ENCODE peak calls at places on chromosome 16, in seven cellular contexts. G is Peyer's patch, F is GM12878, K is left ventricle myocardium inferior, A is cardiac fibroblast, Y is AG10803, N is foreskin fibroblast. X is an unnamed sample.

GRCh38 chr16:2924901-2925820 is 13.4 kb downstream of the FLYWCH1 start:
- DNase-seq in G (no peak), F (no peak), K (no peak), A (no peak), Y (no peak), N (peak; percentile 43), X (no peak)

GRCh38 chr16:64094992-64095579 is 1026.8 kb downstream of the CDH11 start:
- DNase-seq in G (no peak), F (no peak), K (no peak), A (no peak), Y (peak; percentile 83), N (peak; percentile 24), X (no peak)

GRCh38 chr16:3171855-3172593 is 16.0 kb upstream of the OR1F1 start:
- DNase-seq in G (no peak), F (no peak), K (no peak), A (no peak), Y (peak; percentile 46), N (peak; percentile 49), X (no peak)

GRCh38 chr16:50756466-50756865 is 14.6 kb downstream of the CYLD start:
- DNase-seq in G (no peak), F (no peak), K (no peak), A (no peak), Y (no peak), N (no peak), X (no peak)

GRCh38 chr16:8736123-8736680 is 61.2 kb downstream of the TMEM186 start:
- DNase-seq in G (no peak), F (no peak), K (no peak), A (no peak), Y (no peak), N (no peak), X (no peak)

GRCh38 chr16:28596115-28596630 is 677 bp downstream of the SULT1A2 start:
- DNase-seq in G (no peak), F (no peak), K (no peak), A (peak; percentile 10), Y (no peak), N (no peak), X (no peak)

GRCh38 chr16:79994413-79994812 is 393.9 kb upstream of the MAF start:
- DNase-seq in G (no peak), F (no peak), K (no peak), A (no peak), Y (no peak), N (no peak), X (no peak)

GRCh38 chr16:4535627-4536108 is 2.9 kb downstream of the CDIP1 start:
- DNase-seq in G (no peak), F (no peak), K (no peak), A (no peak), Y (no peak), N (no peak), X (no peak)

GRCh38 chr16:77834600-77834963 is 46.2 kb downstream of the VAT1L start:
- DNase-seq in G (no peak), F (no peak), K (no peak), A (peak; percentile 65), Y (peak; percentile 91), N (peak; percentile 8), X (no peak)

GRCh38 chr16:14036869-14037268 is 34.2 kb upstream of the MRTFB start:
- DNase-seq in G (no peak), F (no peak), K (no peak), A (no peak), Y (peak; percentile 54), N (peak; percentile 76), X (no peak)

DNA sequence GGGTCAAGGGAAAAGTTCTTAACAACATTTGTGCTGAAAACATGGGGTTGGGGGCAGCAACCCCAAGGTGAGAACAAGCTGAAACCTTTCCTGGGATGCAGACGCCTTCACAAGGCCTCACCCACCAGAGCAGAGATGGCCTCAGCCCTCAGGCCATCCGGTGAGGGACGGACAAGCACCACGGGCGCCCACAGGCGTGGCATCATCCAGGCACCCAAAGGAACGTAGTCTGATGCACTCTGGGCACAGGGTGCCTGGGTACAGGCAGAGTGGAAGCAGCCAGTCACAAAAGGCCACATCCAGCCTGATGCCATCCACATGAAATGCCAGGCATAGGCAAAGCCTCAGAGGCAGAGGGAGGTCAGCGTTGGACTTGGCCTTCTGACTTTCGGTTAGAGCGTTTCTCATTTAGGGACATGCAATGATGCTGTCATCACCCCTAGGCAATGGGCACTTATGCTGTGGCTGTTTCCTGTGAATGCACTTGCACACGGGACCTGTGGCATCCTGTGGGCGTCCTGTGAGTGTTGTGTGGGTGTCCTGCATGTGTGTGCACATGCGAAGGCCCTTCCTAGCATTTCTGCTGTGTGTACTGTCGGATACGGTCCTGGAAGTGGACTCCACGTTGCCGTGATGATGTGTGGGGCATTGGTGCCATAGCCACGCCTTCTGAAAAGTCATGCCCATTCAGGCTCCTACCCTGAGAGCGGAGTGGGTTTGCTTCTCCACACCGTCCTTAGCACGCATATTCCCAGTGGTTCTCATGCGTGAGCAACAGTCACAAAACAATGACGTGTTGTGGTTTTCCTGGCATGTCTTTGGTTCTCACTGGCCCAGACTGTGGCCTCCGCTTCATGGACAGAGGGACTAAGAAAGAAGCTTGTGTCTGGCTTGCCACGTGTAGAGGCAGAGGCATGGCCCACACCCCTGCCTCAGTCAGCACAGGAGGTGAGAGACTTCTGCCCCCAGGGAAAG is 52.7 kb upstream of the ZNF469 start:
- DNase-seq in G (no peak), F (no peak), K (no peak), A (no peak), Y (peak; percentile 43), N (no peak), X (no peak)
- H3K4me3 ChIP-seq in G (no peak overlapping the region), F (no peak overlapping the region), K (no peak overlapping the region), A (no peak overlapping the region), Y (no peak overlapping the region), N (no peak overlapping the region), X (no peak overlapping the region)

DNA sequence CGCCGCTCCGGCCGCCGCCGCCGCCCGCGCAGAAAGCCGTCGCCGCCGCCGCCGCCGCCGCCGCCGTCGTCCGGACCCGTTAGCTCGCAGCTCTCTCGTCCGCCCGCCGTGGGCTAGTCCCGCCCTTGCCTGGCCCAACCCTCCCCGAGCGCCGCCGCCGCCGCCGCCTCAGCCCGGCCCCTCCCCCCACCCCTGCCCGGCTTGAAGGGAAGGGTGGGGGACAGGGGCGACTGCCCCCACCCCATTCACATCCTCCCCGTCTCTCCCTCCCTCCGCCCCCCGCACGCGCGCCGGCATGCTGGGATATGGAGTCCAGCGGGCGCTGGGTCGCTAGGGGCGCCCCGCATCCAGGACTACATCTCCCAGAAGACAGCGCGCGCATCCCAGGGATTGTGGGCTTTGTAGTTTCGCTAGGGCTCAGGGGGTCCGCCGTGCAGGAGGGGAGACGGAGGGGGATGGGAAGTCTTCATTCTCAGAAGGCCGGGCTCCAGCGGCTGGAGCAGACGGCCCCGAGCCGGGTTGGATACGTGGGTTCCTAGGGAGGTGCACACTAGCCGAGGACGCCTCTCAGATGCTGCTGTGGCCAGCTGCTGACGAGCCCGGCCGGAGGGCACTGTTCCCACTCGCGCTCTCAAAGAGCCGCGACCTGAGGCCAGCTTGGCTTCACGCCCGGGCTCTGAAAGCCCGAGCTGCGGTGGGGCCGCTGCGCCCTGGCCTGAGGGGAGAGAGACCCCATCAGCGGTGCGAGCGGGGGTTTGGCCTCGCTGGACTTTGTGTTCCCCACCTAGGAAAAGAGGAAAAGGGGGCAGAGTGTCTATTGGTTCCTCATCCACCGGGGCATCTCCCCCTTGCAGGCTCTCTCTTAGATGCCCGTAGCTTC is at the start of gene ST3GAL2:
- DNase-seq in G (peak; percentile 95), F (peak; percentile 74), K (peak; percentile 96), A (peak; percentile 97), Y (peak; percentile 92), N (peak; percentile 98), X (peak; percentile 78)
- TF ChIP-seq CTCF in G (no peak), F (no peak), K (no peak), A (peak; percentile 4), Y (no peak), N (no peak), X (peak; percentile 6)

DNA sequence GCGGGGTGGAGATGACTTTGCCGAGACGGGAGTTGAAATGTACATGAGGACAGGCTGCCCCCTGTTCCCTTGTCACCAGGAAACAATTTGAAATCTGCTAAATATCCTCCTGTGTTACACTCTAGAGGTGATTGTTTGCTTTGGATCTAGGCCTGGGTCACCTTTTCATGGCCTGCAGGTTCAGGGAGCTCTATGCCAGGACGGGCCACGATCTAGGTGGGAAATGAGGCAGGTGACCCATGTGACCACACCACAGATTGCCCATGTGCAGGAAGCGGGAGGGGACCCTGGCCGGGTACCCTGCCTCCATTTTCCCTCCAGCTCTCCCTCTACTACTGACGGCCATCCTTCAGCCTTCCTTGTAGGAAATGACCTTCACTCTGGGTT is 43.4 kb downstream of the MEAK7 start:
- DNase-seq in G (no peak), F (no peak), K (no peak), A (no peak), Y (no peak), N (no peak), X (no peak)
- H3K4me3 ChIP-seq in G (no peak overlapping the region), F (no peak overlapping the region), K (no peak overlapping the region), A (no peak overlapping the region), Y (no peak overlapping the region), N (no peak overlapping the region), X (no peak overlapping the region)

DNA sequence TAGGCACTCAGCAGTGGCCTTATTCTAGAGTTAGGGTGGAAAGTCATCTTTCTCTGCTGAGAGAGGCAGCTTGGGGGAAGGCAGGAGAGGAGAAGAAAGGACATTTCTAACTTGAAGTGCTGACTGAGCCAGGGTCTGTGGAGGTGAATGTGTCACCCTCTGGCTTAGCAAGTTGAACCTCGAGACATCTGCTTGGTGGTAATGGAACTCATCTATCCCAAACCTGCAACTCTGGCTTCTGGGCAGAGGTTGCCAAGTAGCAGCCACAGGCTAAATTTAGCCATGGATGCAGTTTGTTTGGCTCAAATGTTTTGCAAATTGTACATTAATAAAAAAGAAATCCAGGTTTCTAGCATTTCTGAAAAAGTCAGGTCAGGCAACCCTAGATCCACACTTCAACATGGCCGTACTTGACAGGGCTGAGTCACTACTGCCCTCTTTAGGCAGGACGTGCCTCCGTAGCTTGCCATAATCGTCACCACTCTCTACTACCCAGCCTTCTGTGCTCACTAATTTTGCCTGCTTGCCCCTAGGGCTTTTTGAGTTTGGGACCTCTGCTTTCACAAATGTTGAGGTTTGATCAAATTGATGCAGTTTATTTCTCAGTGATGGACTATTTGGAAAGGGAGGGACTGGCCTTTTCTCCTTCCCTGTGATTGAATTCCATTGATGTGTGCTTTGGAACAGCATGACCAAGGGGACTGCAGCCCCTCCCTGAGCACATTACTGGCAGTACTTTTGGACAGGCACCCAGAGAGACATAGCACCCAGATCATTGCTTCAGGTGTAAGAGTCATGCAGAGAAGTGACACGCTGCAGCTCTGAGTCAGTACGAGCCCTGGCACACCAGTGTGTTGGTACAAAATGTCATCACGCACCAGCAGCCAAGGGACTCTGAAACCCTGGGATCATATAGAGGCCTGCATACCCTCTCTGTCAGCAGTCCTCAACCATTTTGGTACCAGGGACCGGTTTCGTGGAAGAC is 5.2 kb downstream of the CDH13 start:
- DNase-seq in G (no peak), F (no peak), K (no peak), A (no peak), Y (peak; percentile 52), N (no peak), X (no peak)
- TF ChIP-seq CTCF in G (no peak), F (peak; percentile 35), K (peak; percentile 44), A (peak; percentile 1), Y (peak; percentile 39), N (peak; percentile 12), X (peak; percentile 57)